ENCODE peak calls at places on chromosomes 1 and 21, in six cellular contexts. One of them, this sample, is unnamed.

GRCh38 chr1:161900155-161900554 is 123.5 kb downstream of the OLFML2B start:
- DNase-seq in T-helper 1 cell: no peak
- DNase-seq in ACHN: no peak
- DNase-seq in endothelial cell: no peak
- DNase-seq in posterior cingulate gyrus: no peak
- DNase-seq in chondrocyte: no peak
- DNase-seq in this sample: no peak

GRCh38 chr1:109298666-109299086 is 8.1 kb downstream of the MYBPHL start:
- DNase-seq in T-helper 1 cell: no peak
- DNase-seq in ACHN: no peak
- DNase-seq in endothelial cell: no peak
- DNase-seq in posterior cingulate gyrus: peak
- DNase-seq in chondrocyte: no peak
- DNase-seq in this sample: peak

GRCh38 chr1:89629146-89629545 is 3.8 kb upstream of the LRRC8C start:
- DNase-seq in T-helper 1 cell: no peak
- DNase-seq in ACHN: no peak
- DNase-seq in endothelial cell: no peak
- DNase-seq in posterior cingulate gyrus: no peak
- DNase-seq in chondrocyte: no peak
- DNase-seq in this sample: no peak

GRCh38 chr1:44318097-44319088 is 36.7 kb downstream of the ERI3 start:
- DNase-seq in T-helper 1 cell: peak
- DNase-seq in ACHN: peak
- DNase-seq in endothelial cell: peak
- DNase-seq in posterior cingulate gyrus: no peak
- DNase-seq in chondrocyte: no peak
- DNase-seq in this sample: peak

GRCh38 chr1:187549540-187549939 is 720.8 kb downstream of the PLA2G4A start:
- DNase-seq in T-helper 1 cell: no peak
- DNase-seq in ACHN: no peak
- DNase-seq in endothelial cell: no peak
- DNase-seq in posterior cingulate gyrus: no peak
- DNase-seq in chondrocyte: no peak
- DNase-seq in this sample: no peak

GRCh38 chr21:32626633-32627196 is 14.5 kb upstream of the CFAP298 start:
- DNase-seq in T-helper 1 cell: no peak
- DNase-seq in ACHN: no peak
- DNase-seq in endothelial cell: no peak
- DNase-seq in posterior cingulate gyrus: no peak
- DNase-seq in chondrocyte: no peak
- DNase-seq in this sample: peak

GRCh38 chr1:215970406-215970805 is 403.3 kb downstream of the KCTD3 start:
- DNase-seq in T-helper 1 cell: no peak
- DNase-seq in ACHN: peak
- DNase-seq in endothelial cell: no peak
- DNase-seq in posterior cingulate gyrus: no peak
- DNase-seq in chondrocyte: no peak
- DNase-seq in this sample: no peak

GRCh38 chr1:54379481-54380284 is 26.5 kb downstream of the SSBP3 start:
- DNase-seq in T-helper 1 cell: no peak
- DNase-seq in ACHN: no peak
- DNase-seq in endothelial cell: no peak
- DNase-seq in posterior cingulate gyrus: no peak
- DNase-seq in chondrocyte: no peak
- DNase-seq in this sample: no peak

This sample was measured in Daoy.